ENCODE peak calls at places on chromosomes 7 and 10, in five cellular contexts. Z, F, K, L and S are unnamed samples.
A peak's percentile ranks its signal among the peaks of the same experiment; 100 is the strongest.

GRCh38 chr7:34165466-34165865 is 260.1 kb downstream of the BMPER start:
- DNase-seq in Z (no peak), F (no peak), K (no peak), L (no peak), S (no peak)

GRCh38 chr10:85993140-85993539 is 373.5 kb downstream of the GRID1 start:
- DNase-seq in Z (no peak), F (no peak), K (no peak), L (no peak), S (no peak)

GRCh38 chr10:69425513-69426298 is 9.0 kb upstream of the TACR2 start:
- DNase-seq in Z (no peak), F (no peak), K (no peak), L (no peak), S (no peak)

GRCh38 chr7:28174901-28175661 is 5.5 kb downstream of the JAZF1 start:
- DNase-seq in Z (no peak), F (no peak), K (no peak), L (no peak), S (no peak)

GRCh38 chr7:77727936-77728701 is 31.9 kb downstream of the RSBN1L start:
- DNase-seq in Z (no peak), F (peak; percentile 9), K (no peak), L (peak; percentile 29), S (no peak)

GRCh38 chr10:71753960-71754505 is 19.3 kb downstream of the VSIR start:
- DNase-seq in Z (no peak), F (no peak), K (no peak), L (no peak), S (no peak)

GRCh38 chr7:100965723-100966541 is 3.4 kb upstream of the MUC12 start:
- DNase-seq in Z (no peak), F (peak; percentile 84), K (peak; percentile 76), L (no peak), S (peak; percentile 99)

GRCh38 chr10:63114031-63114814 is 18.9 kb upstream of the NRBF2 start:
- DNase-seq in Z (no peak), F (no peak), K (no peak), L (peak; percentile 89), S (no peak)

GRCh38 chr7:91249506-91250233 is 14.6 kb upstream of the FZD1 start:
- DNase-seq in Z (no peak), F (no peak), K (no peak), L (no peak), S (no peak)

GRCh38 chr7:38584443-38585210 is 46.5 kb downstream of the AMPH start:
- DNase-seq in Z (no peak), F (no peak), K (no peak), L (peak; percentile 77), S (no peak)

GRCh38 chr7:64685091-64685490 is 19.2 kb downstream of the ZNF107 start:
- DNase-seq in Z (no peak), F (no peak), K (no peak), L (no peak), S (no peak)

GRCh38 chr7:116863168-116863670 is 832 bp downstream of the CAPZA2 start:
- DNase-seq in Z (no peak), F (peak; percentile 52), K (no peak), L (no peak), S (peak; percentile 58)

GRCh38 chr10:74982634-74982982 is 128.8 kb upstream of the SAMD8 start:
- DNase-seq in Z (no peak), F (no peak), K (no peak), L (no peak), S (no peak)

GRCh38 chr10:21727452-21728168 is 193.6 kb downstream of the MLLT10 start:
- DNase-seq in Z (no peak), F (peak; percentile 52), K (no peak), L (no peak), S (no peak)

GRCh38 chr10:43292745-43293676 is 26.1 kb upstream of the RASGEF1A start:
- DNase-seq in Z (no peak), F (peak; percentile 61), K (peak; percentile 42), L (peak; percentile 8), S (no peak)